ENCODE peak calls at places on chromosomes 16 and 17, in seven cellular contexts. One of them, this sample, is unnamed.

GRCh38 chr16:30675133-30675532 is 16.9 kb downstream of the FBRS start:
- DNase-seq in fibroblast of gingiva: no peak
- DNase-seq in breast epithelium: no peak
- DNase-seq in fibroblast of the aortic adventitia: no peak
- DNase-seq in NCI-H2171: no peak
- DNase-seq in ACHN: no peak
- DNase-seq in NCI-H460: no peak
- DNase-seq in this sample: no peak

GRCh38 chr16:84843149-84844048 is 23.6 kb downstream of the CRISPLD2 start:
- DNase-seq in fibroblast of gingiva: no peak
- DNase-seq in breast epithelium: no peak
- DNase-seq in fibroblast of the aortic adventitia: no peak
- DNase-seq in NCI-H2171: no peak
- DNase-seq in ACHN: no peak
- DNase-seq in NCI-H460: no peak
- DNase-seq in this sample: no peak

GRCh38 chr17:8464941-8465340 is 29.3 kb downstream of the NDEL1 start:
- DNase-seq in fibroblast of gingiva: no peak
- DNase-seq in breast epithelium: no peak
- DNase-seq in fibroblast of the aortic adventitia: no peak
- DNase-seq in NCI-H2171: no peak
- DNase-seq in ACHN: no peak
- DNase-seq in NCI-H460: no peak
- DNase-seq in this sample: no peak

GRCh38 chr17:83062818-83063671 is 16.4 kb upstream of the METRNL start:
- DNase-seq in fibroblast of gingiva: no peak
- DNase-seq in breast epithelium: peak
- DNase-seq in fibroblast of the aortic adventitia: no peak
- DNase-seq in NCI-H2171: no peak
- DNase-seq in ACHN: no peak
- DNase-seq in NCI-H460: no peak
- DNase-seq in this sample: no peak

GRCh38 chr17:78265121-78265520 is 33.7 kb downstream of the TMEM235 start:
- DNase-seq in fibroblast of gingiva: no peak
- DNase-seq in breast epithelium: no peak
- DNase-seq in fibroblast of the aortic adventitia: no peak
- DNase-seq in NCI-H2171: no peak
- DNase-seq in ACHN: no peak
- DNase-seq in NCI-H460: no peak
- DNase-seq in this sample: no peak

GRCh38 chr16:2898831-2899563 is 12.7 kb upstream of the FLYWCH1 start:
- DNase-seq in fibroblast of gingiva: no peak
- DNase-seq in breast epithelium: no peak
- DNase-seq in fibroblast of the aortic adventitia: no peak
- DNase-seq in NCI-H2171: no peak
- DNase-seq in ACHN: no peak
- DNase-seq in NCI-H460: no peak
- DNase-seq in this sample: no peak

GRCh38 chr17:82202981-82203380 is 9.7 kb downstream of the CCDC57 start:
- DNase-seq in fibroblast of gingiva: no peak
- DNase-seq in breast epithelium: no peak
- DNase-seq in fibroblast of the aortic adventitia: no peak
- DNase-seq in NCI-H2171: no peak
- DNase-seq in ACHN: no peak
- DNase-seq in NCI-H460: no peak
- DNase-seq in this sample: no peak

GRCh38 chr16:117381-118365 is 20.8 kb downstream of the NPRL3 start:
- DNase-seq in fibroblast of gingiva: no peak
- DNase-seq in breast epithelium: no peak
- DNase-seq in fibroblast of the aortic adventitia: peak
- DNase-seq in NCI-H2171: peak
- DNase-seq in ACHN: peak
- DNase-seq in NCI-H460: peak
- DNase-seq in this sample: peak

GRCh38 chr17:2453865-2454264 is 53.0 kb upstream of the MNT start:
- DNase-seq in fibroblast of gingiva: no peak
- DNase-seq in breast epithelium: no peak
- DNase-seq in fibroblast of the aortic adventitia: no peak
- DNase-seq in NCI-H2171: no peak
- DNase-seq in ACHN: no peak
- DNase-seq in NCI-H460: no peak
- DNase-seq in this sample: no peak

GRCh38 chr17:33019161-33019560 is 27.5 kb downstream of the SPACA3 start:
- DNase-seq in fibroblast of gingiva: no peak
- DNase-seq in breast epithelium: no peak
- DNase-seq in fibroblast of the aortic adventitia: no peak
- DNase-seq in NCI-H2171: no peak
- DNase-seq in ACHN: no peak
- DNase-seq in NCI-H460: no peak
- DNase-seq in this sample: no peak

GRCh38 chr17:66790476-66791061 is 44.3 kb upstream of the CACNG5 start:
- DNase-seq in fibroblast of gingiva: no peak
- DNase-seq in breast epithelium: no peak
- DNase-seq in fibroblast of the aortic adventitia: no peak
- DNase-seq in NCI-H2171: no peak
- DNase-seq in ACHN: no peak
- DNase-seq in NCI-H460: no peak
- DNase-seq in this sample: no peak

GRCh38 chr17:76872221-76872873 is 4.1 kb downstream of the MGAT5B start:
- DNase-seq in fibroblast of gingiva: peak
- DNase-seq in breast epithelium: no peak
- DNase-seq in fibroblast of the aortic adventitia: peak
- DNase-seq in NCI-H2171: no peak
- DNase-seq in ACHN: peak
- DNase-seq in NCI-H460: peak
- DNase-seq in this sample: no peak